ENCODE peak calls at places on chromosomes 1 and 21, in ten cellular contexts. K is suprapubic skin, H is stomach, I is esophagus muscularis mucosa, E is sigmoid colon, U is SK-N-SH, D is K562, J is HepG2, L is H1, P is GM12878. N is an unnamed sample.
A peak's percentile ranks its signal among the peaks of the same experiment; 100 is the strongest.

GRCh38 chr1:185813401-185813979 is 79.3 kb downstream of the HMCN1 start:
- DNase-seq in K (no peak), H (no peak), I (no peak), E (no peak), U (peak; percentile 11), D (peak; percentile 22), J (peak; percentile 24), L (no peak), P (no peak), N (peak; percentile 11)

GRCh38 chr1:181522864-181523263 is 39.5 kb downstream of the CACNA1E start:
- DNase-seq in K (no peak), H (no peak), I (no peak), E (no peak), U (no peak), D (no peak), J (no peak), L (no peak), P (no peak), N (no peak)

GRCh38 chr1:36393686-36394085 is 4.0 kb downstream of the LSM10 start:
- DNase-seq in K (no peak), H (no peak), I (no peak), E (no peak), U (no peak), D (no peak), J (no peak), L (no peak), P (no peak), N (no peak)

GRCh38 chr1:54965624-54966340 is 14.6 kb upstream of the TMEM61 start:
- DNase-seq in K (peak; percentile 85), H (peak; percentile 62), I (no peak), E (peak; percentile 77), U (no peak), D (peak; percentile 43), J (no peak), L (no peak), P (peak; percentile 60), N (peak; percentile 45)

GRCh38 chr1:212219679-212220463 is 65.3 kb upstream of the PPP2R5A start:
- DNase-seq in K (no peak), H (no peak), I (no peak), E (peak; percentile 25), U (no peak), D (no peak), J (no peak), L (no peak), P (no peak), N (no peak)

GRCh38 chr1:84271452-84272273 is 29.8 kb upstream of the SAMD13 start:
- DNase-seq in K (no peak), H (peak; percentile 34), I (no peak), E (no peak), U (no peak), D (no peak), J (no peak), L (no peak), P (peak; percentile 61), N (peak; percentile 51)

GRCh38 chr1:178501705-178502329 is 5.1 kb upstream of the CLEC20A start:
- DNase-seq in K (no peak), H (peak; percentile 77), I (no peak), E (peak; percentile 75), U (peak; percentile 85), D (peak; percentile 83), J (peak; percentile 45), L (peak; percentile 96), P (peak; percentile 1), N (peak; percentile 75)

GRCh38 chr1:31781138-31782065 is 17.3 kb upstream of the ADGRB2 start:
- DNase-seq in K (no peak), H (no peak), I (no peak), E (no peak), U (peak; percentile 67), D (peak; percentile 66), J (no peak), L (no peak), P (no peak), N (no peak)

GRCh38 chr1:160838876-160839275 is 23.8 kb downstream of the CD244 start:
- DNase-seq in K (no peak), H (no peak), I (no peak), E (no peak), U (no peak), D (no peak), J (no peak), L (no peak), P (no peak), N (no peak)

GRCh38 chr21:43775190-43775589 is 918 bp downstream of the CSTB start:
- DNase-seq in K (no peak), H (no peak), I (no peak), E (no peak), U (no peak), D (no peak), J (no peak), L (no peak), P (no peak), N (no peak)

GRCh38 chr1:40710581-40711315 is 19.2 kb downstream of the NFYC start:
- DNase-seq in K (no peak), H (no peak), I (no peak), E (no peak), U (no peak), D (no peak), J (peak; percentile 67), L (no peak), P (no peak), N (no peak)

GRCh38 chr1:54142146-54142900 is 10.5 kb downstream of the CDCP2 start:
- DNase-seq in K (no peak), H (no peak), I (no peak), E (no peak), U (no peak), D (no peak), J (no peak), L (no peak), P (no peak), N (no peak)

GRCh38 chr21:23968722-23969647 is 1638.3 kb downstream of the MRPL39 start:
- DNase-seq in K (no peak), H (peak; percentile 57), I (no peak), E (no peak), U (peak; percentile 47), D (peak; percentile 51), J (no peak), L (peak; percentile 86), P (peak; percentile 46), N (peak; percentile 45)

GRCh38 chr1:184480711-184481110 is 93.9 kb downstream of the C1orf21 start:
- DNase-seq in K (no peak), H (no peak), I (peak; percentile 88), E (no peak), U (no peak), D (no peak), J (no peak), L (no peak), P (no peak), N (no peak)

GRCh38 chr1:73033637-73034036 is 751.3 kb upstream of the NEGR1 start:
- DNase-seq in K (no peak), H (no peak), I (no peak), E (no peak), U (no peak), D (no peak), J (no peak), L (no peak), P (no peak), N (no peak)

DNA sequence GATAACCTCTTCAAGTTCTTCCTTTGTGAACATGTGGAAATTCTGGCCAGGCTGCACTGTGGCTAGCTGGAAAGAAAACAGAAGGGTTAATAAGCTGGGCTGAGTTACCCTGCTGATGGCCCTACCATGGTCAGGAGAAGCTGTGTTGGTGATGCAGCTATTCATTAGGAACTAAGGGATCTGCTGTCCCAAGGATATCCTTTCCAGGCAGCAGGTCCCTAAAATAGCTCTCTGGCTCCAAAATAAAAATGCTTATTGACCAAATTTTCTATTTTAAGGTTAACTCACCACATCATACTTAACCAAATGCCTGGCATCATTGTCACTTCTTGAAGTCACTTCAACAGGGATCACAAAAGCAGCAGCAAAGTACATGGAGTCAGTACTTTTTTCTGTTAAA is 4.3 kb upstream of the SORT1 start:
- DNase-seq in K (no peak), H (no peak), I (no peak), E (no peak), U (no peak), D (no peak), J (no peak), L (no peak), P (no peak), N (no peak)
- TF ChIP-seq POLR2AphosphoS5 in K (no peak), H (no peak), I (no peak), E (no peak), U (no peak), D (no peak), J (no peak), L (no peak), P (no peak), N (no peak)

DNA sequence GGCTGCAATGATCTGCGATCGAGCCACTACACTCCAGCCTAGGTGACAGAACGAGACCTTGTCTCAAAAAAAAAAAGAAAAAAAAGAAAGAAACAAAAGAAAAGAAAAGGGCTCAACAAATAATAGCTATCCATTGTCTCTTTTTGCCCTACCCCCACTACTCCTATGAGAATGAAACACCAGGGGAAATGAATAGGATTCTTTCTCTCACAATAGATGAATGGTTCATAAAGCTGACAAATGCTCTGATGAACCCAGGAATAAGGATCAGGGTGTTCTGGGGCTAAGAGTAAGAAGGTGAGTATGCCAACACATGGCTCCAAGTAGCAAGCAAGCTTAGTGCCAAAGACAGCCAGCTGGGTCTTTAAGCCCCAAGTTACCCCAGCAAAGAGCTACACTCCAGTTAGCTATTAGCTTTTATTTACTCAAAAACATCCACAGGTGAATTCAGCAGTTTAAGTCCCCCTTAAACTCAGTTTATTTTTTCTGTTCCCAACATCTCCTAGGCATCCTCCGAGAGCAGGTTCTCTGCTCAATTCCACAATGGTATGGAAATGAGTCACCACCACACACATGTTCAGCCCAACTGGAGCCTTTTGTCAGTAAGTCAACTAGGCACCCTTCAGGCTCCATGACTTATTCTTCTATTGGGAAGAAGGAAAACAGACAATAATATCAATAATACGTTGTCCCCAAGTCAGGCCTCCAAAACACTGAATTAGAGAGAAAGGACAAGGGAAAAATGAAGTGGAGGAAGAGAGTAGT is 4.2 kb downstream of the ADORA3 start:
- DNase-seq in K (no peak), H (no peak), I (peak; percentile 31), E (no peak), U (no peak), D (no peak), J (no peak), L (no peak), P (no peak), N (no peak)
- H3K27me3 ChIP-seq in K (no peaks in the 10 kb centered on the region), H (no peaks in the 10 kb centered on the region), I (no peaks in the 10 kb centered on the region), E (no peaks in the 10 kb centered on the region), U (no peaks in the 10 kb centered on the region), D (peaks cover 6% of the 10 kb centered on the region), J (no peaks in the 10 kb centered on the region), L (no peaks in the 10 kb centered on the region), P (no peaks in the 10 kb centered on the region), N (no peaks in the 10 kb centered on the region)

DNA sequence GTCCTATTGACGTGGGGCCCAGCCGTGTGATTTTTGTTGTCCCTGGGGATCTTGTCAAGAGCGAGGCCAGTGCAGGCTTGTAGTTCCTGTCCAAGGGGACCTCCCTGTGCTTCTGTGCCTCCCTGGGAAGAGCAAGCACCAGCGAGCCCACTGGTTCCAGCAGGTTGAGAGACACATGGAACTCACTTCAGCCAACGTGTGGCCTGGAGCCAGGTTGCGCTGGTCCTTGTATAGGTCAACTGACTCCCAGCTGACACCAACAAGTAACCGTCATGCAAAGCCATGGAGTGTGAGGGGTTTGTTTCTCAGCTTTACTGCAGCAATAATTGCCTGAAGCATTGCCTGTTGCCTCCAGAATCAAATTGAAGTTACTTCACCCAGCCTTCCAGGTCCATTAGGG is 63.0 kb downstream of the DISP3 start:
- DNase-seq in K (no peak), H (no peak), I (no peak), E (no peak), U (no peak), D (no peak), J (no peak), L (no peak), P (no peak), N (no peak)
- TF ChIP-seq EP300 in K (no peak), H (no peak), I (no peak), E (no peak), U (no peak), D (no peak), J (no peak), L (no peak), P (no peak), N (no peak)

GRCh38 chr1:28156821-28157220 is 19.7 kb downstream of the PTAFR start:
- DNase-seq in K (peak; percentile 63), H (no peak), I (no peak), E (no peak), U (no peak), D (no peak), J (no peak), L (no peak), P (no peak), N (no peak)
- TF ChIP-seq POLR2AphosphoS5 in K (no peak), H (no peak), I (no peak), E (no peak), U (no peak), D (no peak), J (no peak), L (no peak), P (no peak), N (no peak)

N was measured in transverse colon.